ENCODE peak calls at places on chromosomes 11 and 22, in nine cellular contexts. L is OCI-LY7, Z is endothelial cell of umbilical vein, U is A673, E is colonic mucosa, V is epithelial cell of esophagus, F is astrocyte of the spinal cord, W is ovary, S is left lung. X is an unnamed sample.

GRCh38 chr22:50531546-50532352 is 1.9 kb upstream of the TYMP start:
- DNase-seq in W (peak; percentile 68), L (peak; percentile 72), Z (peak; percentile 42), V (peak; percentile 75), F (peak; percentile 50), U (no peak), E (peak; percentile 84), S (peak; percentile 95), X (peak; percentile 52)

GRCh38 chr11:93529707-93530467 is 13.3 kb downstream of the SMCO4 start:
- DNase-seq in U (no peak), L (no peak), E (no peak), S (peak; percentile 80), W (peak; percentile 37), Z (peak; percentile 6), V (no peak), F (peak; percentile 59), X (peak; percentile 56)

GRCh38 chr11:63766501-63767270 is 1.9 kb downstream of the ZFTA start:
- DNase-seq in W (peak; percentile 31), U (no peak), Z (no peak), V (no peak), S (no peak), L (no peak), E (peak; percentile 47), F (no peak), X (no peak)

GRCh38 chr11:35983965-35984364 is 40.1 kb downstream of the LDLRAD3 start:
- DNase-seq in Z (no peak), E (no peak), F (no peak), W (no peak), V (no peak), U (no peak), S (no peak), L (no peak), X (no peak)

GRCh38 chr22:30004101-30004500 is 76.2 kb upstream of the HORMAD2 start:
- DNase-seq in L (no peak), F (no peak), U (no peak), V (no peak), E (no peak), S (no peak), Z (no peak), W (no peak), X (no peak)

GRCh38 chr11:27933992-27934829 is 173.7 kb downstream of the KIF18A start:
- DNase-seq in F (peak; percentile 98), S (no peak), W (no peak), V (peak; percentile 67), U (peak; percentile 59), L (no peak), E (no peak), Z (peak; percentile 48), X (peak; percentile 89)

GRCh38 chr22:22120160-22120559 is 124.4 kb upstream of the VPREB1 start:
- DNase-seq in Z (no peak), V (no peak), L (no peak), W (no peak), S (no peak), U (no peak), E (no peak), F (no peak), X (no peak)

GRCh38 chr11:7570938-7571337 is 57.1 kb downstream of the PPFIBP2 start:
- DNase-seq in Z (no peak), W (no peak), F (no peak), U (no peak), S (no peak), E (no peak), V (no peak), L (no peak), X (no peak)

GRCh38 chr22:43953988-43954771 is 1.1 kb upstream of the SAMM50 start:
- DNase-seq in W (no peak), S (no peak), Z (no peak), L (peak; percentile 19), U (no peak), E (no peak), V (no peak), F (no peak), X (no peak)

GRCh38 chr22:44219101-44219870 is 38.6 kb downstream of the PARVG start:
- DNase-seq in V (no peak), L (no peak), F (no peak), Z (no peak), S (no peak), E (no peak), W (no peak), U (no peak), X (no peak)

GRCh38 chr22:17786435-17787158 is 12.3 kb upstream of the BID start:
- DNase-seq in E (no peak), S (peak; percentile 43), F (peak; percentile 49), V (peak; percentile 15), W (no peak), L (peak; percentile 47), Z (peak; percentile 60), U (no peak), X (peak; percentile 71)

GRCh38 chr11:61688368-61689163 is 8.4 kb downstream of the DAGLA start:
- DNase-seq in Z (peak; percentile 57), V (no peak), S (no peak), L (no peak), F (no peak), W (peak; percentile 41), U (no peak), E (peak; percentile 90), X (peak; percentile 73)

GRCh38 chr11:100686476-100686875 is 612 bp upstream of the ARHGAP42 start:
- DNase-seq in V (no peak), Z (no peak), F (no peak), S (no peak), L (no peak), W (no peak), E (no peak), U (no peak), X (no peak)

GRCh38 chr22:46829140-46829891 is 66.9 kb downstream of the TBC1D22A start:
- DNase-seq in U (peak; percentile 85), E (no peak), F (peak; percentile 92), S (no peak), L (no peak), Z (peak; percentile 92), W (no peak), V (peak; percentile 89), X (peak; percentile 90)

GRCh38 chr11:44840085-44840478 is 110.6 kb downstream of the TP53I11 start:
- DNase-seq in V (no peak), F (no peak), U (no peak), W (no peak), Z (no peak), S (no peak), E (no peak), L (no peak), X (no peak)

GRCh38 chr22:24101966-24102365 is 79.3 kb upstream of the SUSD2 start:
- DNase-seq in E (no peak), L (no peak), V (no peak), U (no peak), F (no peak), S (no peak), Z (no peak), W (no peak), X (no peak)
- TF ChIP-seq CTCF in E (no peak), L (no peak), V (no peak), U (no peak), F (no peak), S (no peak), Z (no peak), W (no peak), X (no peak)

GRCh38 chr22:36775966-36776669 is at the start of gene IFT27:
- DNase-seq in L (peak; percentile 99), Z (peak; percentile 100), F (peak; percentile 100), W (peak; percentile 100), U (peak; percentile 100), E (peak; percentile 99), V (peak; percentile 100), S (peak; percentile 95), X (peak; percentile 100)
- H3K4me3 ChIP-seq in L (peak within 1 kb of the TSS; percentile 76), Z (peak within 1 kb of the TSS; percentile 59), F (peak within 1 kb of the TSS; percentile 75), W (peak within 1 kb of the TSS; percentile 98), U (peak within 1 kb of the TSS; percentile 62), E (peak within 1 kb of the TSS; percentile 98), V (peak within 1 kb of the TSS; percentile 66), S (peak within 1 kb of the TSS; percentile 100), X (peak within 1 kb of the TSS; percentile 73)

GRCh38 chr22:24433001-24433867 is 5.8 kb downstream of the ADORA2A start:
- DNase-seq in W (peak; percentile 17), F (no peak), Z (no peak), U (no peak), L (peak; percentile 39), E (no peak), V (no peak), S (peak; percentile 54), X (no peak)

GRCh38 chr22:24431309-24432034 is 4.1 kb downstream of the ADORA2A start:
- DNase-seq in S (no peak), W (no peak), U (no peak), L (no peak), E (no peak), F (no peak), Z (no peak), V (no peak), X (no peak)

GRCh38 chr22:24430431-24431308 is 3.3 kb downstream of the ADORA2A start:
- DNase-seq in E (no peak), F (no peak), S (peak; percentile 63), V (no peak), U (no peak), Z (no peak), L (no peak), W (no peak), X (no peak)

GRCh38 chr22:24433868-24434471 is 6.6 kb downstream of the ADORA2A start:
- DNase-seq in E (no peak), Z (peak; percentile 40), S (no peak), W (no peak), V (peak; percentile 45), L (peak; percentile 92), U (peak; percentile 62), F (peak; percentile 25), X (peak; percentile 63)

DNA sequence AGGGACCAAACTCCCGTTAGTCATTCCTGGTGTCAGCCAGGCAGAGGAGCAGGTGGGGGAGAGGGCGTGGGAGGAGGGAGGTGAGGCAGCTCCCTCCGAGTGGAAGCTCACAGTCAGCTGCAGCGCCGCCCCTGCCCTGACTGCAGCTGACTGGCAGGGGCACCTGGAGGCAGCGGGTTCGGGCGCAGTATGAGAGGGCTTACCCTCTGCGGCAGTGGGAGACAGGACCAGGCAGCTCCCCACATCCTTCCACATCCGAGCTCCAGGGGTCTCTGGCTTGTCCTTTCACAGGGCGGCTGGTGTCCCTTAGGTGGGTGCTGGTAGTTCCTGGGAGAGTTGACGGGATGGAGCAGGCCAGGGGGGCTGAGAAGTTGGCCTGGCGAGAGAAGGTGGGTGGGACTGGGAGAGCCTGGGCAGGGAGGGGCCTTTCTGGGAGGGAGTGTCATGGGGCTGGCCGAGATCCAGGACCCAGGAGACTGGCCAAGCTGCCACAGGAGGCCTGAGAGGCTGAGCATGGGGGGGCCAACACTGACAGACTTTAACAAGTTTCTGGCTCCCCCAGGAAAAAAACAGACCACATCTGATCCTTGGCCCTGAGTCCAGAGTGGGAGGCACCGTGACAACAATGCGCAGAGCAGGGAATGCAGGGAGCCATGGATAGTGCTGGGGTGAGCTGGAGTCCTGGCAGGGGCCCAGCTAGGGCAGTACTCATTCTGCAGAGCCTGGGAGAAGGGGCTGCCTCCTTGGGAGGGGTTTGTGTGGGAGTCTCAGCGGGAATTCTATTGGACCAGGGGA is 4.9 kb downstream of the ADORA2A start:
- DNase-seq in L (peak; percentile 72), U (peak; percentile 32), E (peak; percentile 59), W (peak; percentile 69), F (peak; percentile 60), S (peak; percentile 79), Z (no peak), V (peak; percentile 67), X (peak; percentile 56)
- TF ChIP-seq CTCF in L (peak; percentile 55), U (no peak), E (no peak), W (no peak), F (no peak), S (no peak), Z (no peak), V (no peak), X (no peak)

DNA sequence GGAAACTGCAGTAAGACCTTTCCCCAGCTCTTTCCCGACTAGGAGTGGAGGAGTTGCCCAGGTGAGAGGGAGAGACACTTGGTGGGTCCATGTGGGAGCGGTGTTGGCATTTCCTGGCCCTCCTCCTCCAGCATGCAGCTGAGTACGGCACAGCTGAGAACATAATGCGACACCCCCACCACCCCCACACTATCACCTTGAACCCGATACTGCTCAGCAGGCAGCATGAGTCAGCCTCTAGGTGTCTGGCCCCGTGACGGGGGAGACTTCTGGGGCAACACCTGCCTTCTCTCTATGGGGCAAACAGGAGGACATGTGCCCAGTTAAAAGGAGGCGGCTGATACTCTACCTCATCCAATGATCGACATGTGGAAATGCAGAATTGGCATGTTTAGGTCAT is 64.5 kb downstream of the PKNOX2 start:
- DNase-seq in F (no peak), V (no peak), Z (no peak), S (no peak), E (no peak), L (no peak), W (no peak), U (no peak), X (no peak)
- H3K4me3 ChIP-seq in F (no peak overlapping the region), V (no peak overlapping the region), Z (no peak overlapping the region), S (no peak overlapping the region), E (no peak overlapping the region), L (no peak overlapping the region), W (no peak overlapping the region), U (no peak overlapping the region), X (no peak overlapping the region)